ENCODE peak calls at places on chromosomes 11 and 22, in six cellular contexts. E, T, C, I, R and W are unnamed samples.

GRCh38 chr11:113014262-113014661 is 53.0 kb downstream of the NCAM1 start:
- DNase-seq in C (no peak), I (no peak), T (no peak), R (no peak), E (no peak), W (no peak)

GRCh38 chr11:126358763-126359160 is 3.3 kb downstream of the ST3GAL4 start:
- DNase-seq in I (no peak), R (no peak), T (no peak), C (no peak), E (no peak), W (no peak)

GRCh38 chr22:31313366-31314147 is 21.3 kb upstream of the PIK3IP1 start:
- DNase-seq in I (peak), E (peak), R (peak), C (peak), T (peak), W (peak)

GRCh38 chr22:19748991-19749665 is 11.4 kb upstream of the TBX1 start:
- DNase-seq in C (no peak), E (no peak), T (no peak), R (no peak), I (no peak), W (no peak)

GRCh38 chr22:30539368-30539767 is 7.2 kb downstream of the SEC14L6 start:
- DNase-seq in R (no peak), I (no peak), E (no peak), T (no peak), C (no peak), W (no peak)

GRCh38 chr11:68146704-68147474 is 25.7 kb upstream of the CHKA start:
- DNase-seq in E (no peak), C (no peak), T (peak), I (no peak), R (no peak), W (no peak)

GRCh38 chr11:31246451-31247165 is 122.9 kb downstream of the DCDC1 start:
- DNase-seq in E (no peak), I (no peak), C (no peak), T (peak), R (no peak), W (no peak)

GRCh38 chr22:17695986-17696385 is 57.4 kb downstream of the BCL2L13 start:
- DNase-seq in I (no peak), R (no peak), E (no peak), C (no peak), T (no peak), W (no peak)

GRCh38 chr11:130023204-130023603 is 20.6 kb upstream of the PRDM10 start:
- DNase-seq in C (no peak), I (peak), R (no peak), E (no peak), T (peak), W (no peak)

GRCh38 chr11:16613401-16614381 is 124.8 kb upstream of the C11orf58 start:
- DNase-seq in E (peak), I (peak), C (peak), T (peak), R (no peak), W (peak)

GRCh38 chr11:9687736-9688494 is 24.0 kb downstream of the SWAP70 start:
- DNase-seq in C (no peak), T (peak), R (no peak), E (no peak), I (no peak), W (no peak)

GRCh38 chr11:78350646-78351165 is 66.9 kb downstream of the GAB2 start:
- DNase-seq in R (no peak), E (no peak), I (no peak), C (no peak), T (peak), W (peak)

GRCh38 chr11:72782081-72782920 is 11.5 kb downstream of the STARD10 start:
- DNase-seq in E (no peak), I (no peak), C (no peak), T (no peak), R (no peak), W (no peak)

GRCh38 chr11:14642873-14643696 is 519 bp upstream of the PDE3B start:
- DNase-seq in E (no peak), T (no peak), C (no peak), R (no peak), I (no peak), W (no peak)

GRCh38 chr11:32386770-32387377 is 48.5 kb downstream of the WT1 start:
- DNase-seq in E (no peak), T (peak), I (no peak), R (no peak), C (no peak), W (no peak)

GRCh38 chr11:126102436-126102894 is 39.8 kb upstream of the CDON start:
- DNase-seq in I (no peak), T (peak), R (no peak), E (no peak), C (no peak), W (no peak)

GRCh38 chr22:48536691-48537591 is 1290.7 kb downstream of the BRD1 start:
- DNase-seq in T (no peak), R (peak), E (no peak), I (no peak), C (no peak), W (peak)

GRCh38 chr11:12235549-12235944 is 125.2 kb downstream of the MICAL2 start:
- DNase-seq in I (no peak), T (peak), E (no peak), C (no peak), R (no peak), W (no peak)

GRCh38 chr22:43796567-43796966 is 15.5 kb downstream of the EFCAB6 start:
- DNase-seq in R (no peak), E (peak), I (no peak), T (peak), C (no peak), W (no peak)

GRCh38 chr11:91091564-91091963 is 868.7 kb upstream of the CHORDC1 start:
- DNase-seq in I (no peak), C (no peak), R (no peak), T (no peak), E (no peak), W (no peak)

GRCh38 chr11:3182462-3182852 is 17.3 kb upstream of the OSBPL5 start:
- DNase-seq in R (no peak), T (no peak), I (no peak), E (no peak), C (no peak), W (no peak)

GRCh38 chr22:23251445-23252093 is 71.3 kb downstream of the BCR start:
- DNase-seq in E (no peak), I (no peak), T (peak), R (no peak), C (no peak), W (no peak)

GRCh38 chr22:36467042-36467810 is 14.2 kb downstream of the TXN2 start:
- DNase-seq in R (no peak), I (no peak), T (peak), C (no peak), E (no peak), W (no peak)

GRCh38 chr22:31139866-31140716 is at the start of gene PLA2G3:
- DNase-seq in I (no peak), R (no peak), E (no peak), T (peak), C (no peak), W (no peak)

GRCh38 chr22:25419247-25420113 is 145.0 kb upstream of the GRK3 start:
- DNase-seq in T (peak), C (no peak), E (no peak), R (no peak), I (no peak), W (no peak)

GRCh38 chr11:121930004-121930965 is 185.7 kb downstream of the BLID start:
- DNase-seq in I (no peak), T (peak), C (no peak), E (no peak), R (no peak), W (no peak)
- H3K27ac ChIP-seq in I (no peak), T (peak), C (no peak), E (no peak), R (peak), W (peak)

DNA sequence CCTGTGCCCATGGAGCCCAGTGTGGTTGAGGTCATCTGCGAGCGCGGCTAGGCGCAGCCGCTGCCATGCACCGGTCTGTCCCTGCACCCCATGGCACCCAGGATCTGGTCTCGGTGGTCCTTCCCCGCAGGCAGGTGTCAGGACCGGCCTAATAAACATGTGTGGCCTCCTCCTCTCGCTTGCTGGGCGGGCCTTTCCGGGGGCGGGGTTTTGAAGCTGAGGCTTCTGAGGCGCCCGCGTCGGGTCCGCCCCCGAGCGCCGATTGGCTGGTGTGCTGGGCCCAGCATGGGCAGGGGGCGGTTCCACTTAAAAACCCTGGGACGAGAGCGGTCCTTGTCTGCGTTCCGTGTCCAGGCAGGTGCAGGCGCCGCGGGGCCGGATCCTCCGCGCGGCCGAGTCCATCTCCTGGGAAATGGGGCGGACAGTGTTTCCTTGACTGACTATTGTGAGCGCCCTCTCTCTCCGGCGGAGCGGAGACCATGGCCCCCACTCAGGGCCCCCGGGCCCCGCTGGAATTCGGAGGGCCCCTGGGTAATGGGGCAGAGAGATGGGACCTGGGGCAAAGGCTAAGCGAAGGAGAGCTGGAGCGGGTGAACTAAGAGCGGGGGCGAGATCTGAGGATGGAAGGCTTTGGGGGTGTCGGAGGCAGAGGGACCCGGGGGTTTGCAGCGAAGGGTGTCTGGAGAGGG is at the start of gene TM7SF2:
- DNase-seq in E (peak), C (peak), R (peak), I (peak), T (peak), W (peak)
- H3K27ac ChIP-seq in E (no peak), C (peak), R (peak), I (peak), T (no peak), W (peak)

DNA sequence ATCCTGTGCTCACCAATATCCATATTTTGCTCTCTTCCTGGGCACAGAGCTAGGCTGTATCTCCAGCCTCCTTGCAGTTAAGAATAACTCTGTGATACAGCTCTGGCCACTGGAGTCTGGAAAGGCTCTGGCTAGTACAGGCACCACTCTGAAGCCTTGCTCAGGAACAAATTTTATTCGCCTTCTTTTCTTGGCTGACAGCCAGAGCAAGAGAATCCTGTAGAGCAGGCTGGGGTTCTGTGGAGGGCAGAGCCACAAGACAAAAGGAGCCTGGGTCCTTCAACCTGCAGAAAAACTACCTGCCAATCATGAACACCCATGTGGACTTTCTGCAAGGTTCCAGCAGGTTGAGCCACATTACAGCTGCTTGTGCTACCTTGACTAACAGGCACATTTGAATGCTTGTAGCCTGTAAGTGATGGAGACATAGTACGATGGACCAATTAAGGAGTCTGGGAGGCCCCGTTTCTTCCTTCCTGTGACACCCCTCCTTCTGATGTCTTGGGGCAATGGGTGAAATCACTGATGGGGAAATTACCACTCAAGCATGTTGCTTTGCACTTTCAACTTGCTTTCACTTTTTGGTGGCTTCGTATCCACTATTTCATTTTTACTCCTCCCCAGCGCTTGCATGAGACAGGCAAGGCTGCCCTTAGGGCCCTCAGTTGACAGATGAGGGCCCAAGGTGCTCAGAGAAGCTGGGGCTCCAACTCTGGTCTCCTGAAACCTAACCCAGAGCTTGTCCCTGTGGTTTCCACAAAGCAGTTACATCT is 267.2 kb upstream of the SYN3 start:
- DNase-seq in R (no peak), T (no peak), E (no peak), I (peak), C (no peak), W (no peak)
- H3K27ac ChIP-seq in R (no peak), T (no peak), E (no peak), I (peak), C (no peak), W (no peak)

GRCh38 chr11:86814775-86815174 is 14.4 kb downstream of the PRSS23 start:
- DNase-seq in I (no peak), R (no peak), T (peak), E (no peak), C (no peak), W (no peak)

GRCh38 chr11:86816251-86816726 is 15.9 kb downstream of the PRSS23 start:
- DNase-seq in E (no peak), C (no peak), R (no peak), T (peak), I (no peak), W (no peak)

GRCh38 chr11:86818466-86819282 is 18.3 kb downstream of the PRSS23 start:
- DNase-seq in C (peak), R (no peak), T (peak), E (peak), I (no peak), W (no peak)

GRCh38 chr11:86812981-86813380 is 12.6 kb downstream of the PRSS23 start:
- DNase-seq in C (no peak), R (no peak), T (peak), E (no peak), I (no peak), W (no peak)

GRCh38 chr11:86815726-86816125 is 15.4 kb downstream of the PRSS23 start:
- DNase-seq in E (no peak), C (no peak), T (no peak), I (no peak), R (no peak), W (no peak)
- H3K27ac ChIP-seq in E (no peak), C (no peak), T (peak), I (no peak), R (peak), W (no peak)

DNA sequence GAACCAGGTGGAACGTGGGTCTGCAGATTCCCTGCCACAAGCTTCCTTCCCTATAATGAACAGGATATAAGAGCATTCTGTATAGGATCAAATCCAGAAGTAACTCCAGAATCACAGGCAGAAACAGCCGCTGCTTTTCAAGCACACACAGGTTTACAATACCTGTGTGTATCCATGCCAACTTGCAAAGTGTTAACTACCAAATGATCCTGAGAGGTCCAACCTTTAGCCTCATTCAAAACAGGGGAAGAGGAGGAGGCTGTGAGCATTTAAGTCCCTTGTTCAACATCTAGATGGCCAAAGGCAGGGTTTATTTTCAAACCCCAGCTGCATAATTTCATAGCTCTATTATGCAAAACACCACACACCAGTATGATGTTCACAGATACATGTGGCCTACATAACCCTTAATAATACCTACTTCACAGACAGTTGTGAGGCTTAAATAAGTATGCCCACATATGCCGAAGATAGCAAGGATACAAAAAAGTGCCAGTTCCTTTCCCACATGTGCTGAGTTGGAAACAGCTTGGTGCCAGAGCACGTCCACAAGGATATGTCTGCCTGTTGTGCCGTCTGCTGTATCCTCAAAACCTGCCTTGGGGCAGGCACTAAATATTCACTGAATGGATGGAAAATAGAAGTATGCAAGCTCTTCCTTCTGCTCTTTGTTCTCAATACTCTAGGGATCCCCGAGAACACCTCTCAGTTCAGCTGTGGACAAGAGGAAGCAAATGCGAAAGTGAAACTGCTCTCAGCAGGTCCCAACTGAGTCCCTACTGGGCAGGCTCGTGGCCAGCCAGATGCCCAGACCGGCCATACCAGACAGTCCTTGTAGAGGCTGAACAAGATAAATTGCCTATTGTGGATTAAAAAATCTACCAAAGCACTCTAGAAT is 66.8 kb downstream of the LARGE1 start:
- DNase-seq in I (peak), R (no peak), C (no peak), E (no peak), T (peak), W (peak)
- H3K27ac ChIP-seq in I (peak), R (peak), C (no peak), E (peak), T (peak), W (peak)

DNA sequence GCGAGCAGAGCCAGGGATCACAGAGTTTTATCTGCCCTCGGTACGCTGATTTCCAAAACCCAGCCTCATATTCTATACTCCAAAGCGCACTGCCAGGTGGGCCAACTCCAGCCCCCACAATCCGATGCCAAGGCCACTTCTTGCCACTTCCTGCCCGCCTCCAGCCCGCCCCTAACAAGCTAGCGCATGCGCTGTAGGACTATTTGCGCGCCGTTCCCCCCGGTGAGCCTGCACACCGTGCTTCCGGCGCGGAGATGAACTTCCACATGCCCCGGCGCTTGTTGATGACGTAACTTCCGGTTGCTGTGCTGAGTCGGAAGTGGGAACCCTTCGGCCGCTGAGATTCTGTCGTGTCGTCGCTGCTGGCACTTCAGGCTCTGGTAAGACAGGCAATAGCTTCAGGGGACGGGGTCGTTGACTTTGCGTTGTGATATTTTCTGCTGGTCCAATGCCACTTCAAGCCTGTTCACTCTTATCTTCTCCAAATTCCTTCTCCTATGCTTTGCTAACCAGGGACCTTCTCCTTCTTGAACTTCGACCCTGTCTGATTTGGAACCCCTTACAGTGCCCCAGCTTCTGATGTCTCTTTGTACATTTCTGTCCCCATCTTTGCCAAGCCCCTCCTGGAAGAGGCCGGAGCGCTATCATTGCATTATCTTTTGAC is at the start of gene UBE4A:
- DNase-seq in R (peak), E (peak), I (peak), C (peak), T (peak), W (peak)
- H3K27ac ChIP-seq in R (peak), E (peak), I (peak), C (peak), T (peak), W (peak)

DNA sequence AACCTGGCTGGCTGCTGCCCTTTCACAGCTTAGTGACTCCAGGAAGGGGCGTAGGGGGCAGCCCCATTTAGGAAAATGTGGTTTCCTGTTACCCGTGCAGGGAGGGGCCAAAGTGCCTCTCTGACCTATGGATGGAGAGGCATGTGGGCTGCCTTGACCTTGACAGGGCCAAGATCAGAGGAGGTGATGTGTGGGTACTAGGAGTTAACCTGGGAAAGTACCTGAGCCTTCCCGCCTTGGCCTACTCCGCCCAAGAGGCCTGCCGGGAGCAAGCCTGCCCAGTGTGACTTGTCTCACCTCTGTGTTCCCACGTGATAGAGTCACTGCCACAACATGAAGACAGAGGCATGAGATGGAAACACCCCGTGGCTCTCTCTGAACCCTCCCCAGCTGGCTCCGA is 33.4 kb downstream of the GRAMD4 start:
- DNase-seq in C (no peak), E (no peak), T (no peak), I (no peak), R (no peak), W (no peak)
- H3K27ac ChIP-seq in C (no peak), E (no peak), T (no peak), I (no peak), R (no peak), W (no peak)

DNA sequence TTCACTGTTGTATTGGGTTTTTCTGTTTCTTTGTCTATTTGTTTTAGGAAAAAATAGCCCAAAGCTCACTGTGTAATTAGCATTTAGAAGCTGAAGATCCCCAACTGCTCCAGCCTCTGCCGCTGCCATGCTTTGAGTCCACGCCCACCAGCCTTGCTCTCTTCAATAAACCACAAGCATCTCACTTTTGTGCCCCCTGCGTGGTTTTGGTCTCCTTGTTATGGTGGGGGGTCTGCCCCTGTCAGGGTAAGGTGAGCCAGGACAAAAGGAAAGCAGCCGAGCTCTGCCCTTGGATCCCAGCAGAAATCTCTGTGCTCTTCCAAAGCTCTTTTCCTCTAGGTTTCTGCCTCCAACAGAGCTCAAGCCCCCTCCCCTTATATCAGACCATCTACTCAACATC is 4.2 kb downstream of the SCGB1A1 start:
- DNase-seq in I (no peak), R (no peak), C (no peak), E (no peak), T (no peak), W (no peak)
- H3K27ac ChIP-seq in I (no peak), R (no peak), C (no peak), E (no peak), T (no peak), W (no peak)